ENCODE peak calls at places on chromosomes 3 and 15, in eight cellular contexts. B, P, V, T, F, O, G and R are unnamed samples.

GRCh38 chr15:68304611-68305337 is 27.2 kb downstream of the FEM1B start:
- DNase-seq in G (peak; percentile 62), B (no peak), T (peak; percentile 18), F (no peak), V (no peak), O (no peak), P (no peak), R (peak; percentile 94)

GRCh38 chr3:161423911-161424522 is 52.7 kb upstream of the SPTSSB start:
- DNase-seq in F (no peak), G (no peak), B (no peak), O (peak; percentile 6), T (no peak), P (no peak), V (peak; percentile 39), R (no peak)

GRCh38 chr15:47422901-47423300 is 294.4 kb upstream of the SEMA6D start:
- DNase-seq in F (no peak), B (no peak), V (no peak), G (no peak), O (no peak), T (no peak), P (no peak), R (no peak)

GRCh38 chr3:39103324-39103693 is 4.1 kb downstream of the GORASP1 start:
- DNase-seq in G (no peak), O (no peak), B (no peak), P (no peak), T (no peak), V (no peak), F (no peak), R (no peak)

GRCh38 chr15:51281368-51281967 is 56.9 kb downstream of the CYP19A1 start:
- DNase-seq in T (peak; percentile 64), F (peak; percentile 47), O (no peak), P (no peak), B (peak; percentile 9), G (no peak), V (no peak), R (peak; percentile 14)

GRCh38 chr3:106589306-106589942 is 720.6 kb upstream of the CBLB start:
- DNase-seq in T (no peak), G (no peak), V (no peak), F (no peak), B (peak; percentile 23), P (no peak), O (no peak), R (peak; percentile 94)

GRCh38 chr3:106029941-106030619 is 161.3 kb upstream of the CBLB start:
- DNase-seq in P (no peak), T (no peak), B (no peak), V (no peak), O (no peak), F (no peak), G (no peak), R (peak; percentile 40)

GRCh38 chr3:150793641-150794040 is 30.7 kb upstream of the SIAH2 start:
- DNase-seq in T (no peak), F (no peak), G (no peak), P (no peak), V (no peak), B (no peak), O (no peak), R (no peak)

GRCh38 chr3:14158370-14158769 is 20.0 kb downstream of the XPC start:
- DNase-seq in B (no peak), F (no peak), P (no peak), V (no peak), G (no peak), O (no peak), T (no peak), R (no peak)

GRCh38 chr15:33068531-33068990 is 126.0 kb downstream of the FMN1 start:
- DNase-seq in B (no peak), O (no peak), F (no peak), G (no peak), T (peak; percentile 90), V (peak; percentile 70), P (no peak), R (peak; percentile 59)

GRCh38 chr3:177610677-177611654 is 413.7 kb upstream of the TBL1XR1 start:
- DNase-seq in G (no peak), P (no peak), V (peak; percentile 83), F (no peak), O (peak; percentile 74), B (no peak), T (peak; percentile 77), R (no peak)

GRCh38 chr3:71495708-71496472 is 87.6 kb downstream of the FOXP1 start:
- DNase-seq in P (no peak), F (no peak), V (no peak), T (no peak), O (no peak), B (peak; percentile 40), G (no peak), R (peak; percentile 92)

GRCh38 chr3:8443829-8444791 is 57.5 kb upstream of the LMCD1 start:
- DNase-seq in B (no peak), F (peak; percentile 66), G (peak; percentile 81), V (peak; percentile 48), P (no peak), T (peak; percentile 94), O (no peak), R (peak; percentile 88)

GRCh38 chr3:37321260-37321852 is 147.0 kb upstream of the LRRFIP2 start:
- DNase-seq in B (no peak), T (no peak), G (no peak), O (no peak), V (no peak), F (no peak), P (no peak), R (no peak)

GRCh38 chr3:148075829-148076716 is 621.6 kb upstream of the AGTR1 start:
- DNase-seq in P (no peak), T (no peak), O (peak; percentile 20), B (no peak), G (no peak), F (no peak), V (peak; percentile 33), R (peak; percentile 16)

GRCh38 chr15:49521802-49522201 is 98.8 kb downstream of the FGF7 start:
- DNase-seq in O (no peak), V (no peak), P (no peak), G (no peak), B (no peak), T (no peak), F (no peak), R (peak; percentile 23)

GRCh38 chr3:89098964-89099585 is 8.3 kb upstream of the EPHA3 start:
- DNase-seq in V (peak; percentile 24), G (no peak), F (peak; percentile 36), B (peak; percentile 30), T (peak; percentile 49), P (no peak), O (peak; percentile 15), R (no peak)

GRCh38 chr3:33277193-33277882 is at the start of gene FBXL2:
- DNase-seq in P (no peak), G (peak; percentile 76), T (peak; percentile 56), F (peak; percentile 80), V (peak; percentile 86), B (peak; percentile 49), O (peak; percentile 63), R (peak; percentile 15)

GRCh38 chr15:73931441-73931840 is 5.2 kb downstream of the LOXL1 start:
- DNase-seq in T (no peak), P (no peak), B (no peak), V (no peak), O (no peak), F (no peak), G (peak; percentile 63), R (no peak)

GRCh38 chr3:188792788-188793187 is 379.0 kb upstream of the TPRG1 start:
- DNase-seq in V (no peak), F (peak; percentile 33), G (no peak), B (no peak), P (no peak), O (no peak), T (no peak), R (no peak)

GRCh38 chr3:31294430-31295149 is 238.1 kb upstream of the STT3B start:
- DNase-seq in P (no peak), G (no peak), F (no peak), B (no peak), V (no peak), O (no peak), T (no peak), R (no peak)

GRCh38 chr3:64906011-64906410 is 218.2 kb upstream of the ADAMTS9 start:
- DNase-seq in B (no peak), F (no peak), V (no peak), O (no peak), G (no peak), P (no peak), T (no peak), R (no peak)